ENCODE peak calls at places on chromosome X, in ten cellular contexts. H, A, Q, U, G, R, F, N, O and D are unnamed samples.

GRCh38 chrX:81195712-81196111 is 6.0 kb downstream of the HMGN5 start:
- DNase-seq in H (no peak), A (peak), Q (peak), U (no peak), G (peak), R (peak), F (no peak), N (no peak), O (no peak), D (no peak)

GRCh38 chrX:152814048-152814447 is 16.5 kb downstream of the CETN2 start:
- DNase-seq in H (no peak), A (peak), Q (no peak), U (no peak), G (no peak), R (no peak), F (no peak), N (no peak), O (no peak), D (no peak)

GRCh38 chrX:103614999-103615398 is 7.2 kb downstream of the TCEAL3 start:
- DNase-seq in H (no peak), A (no peak), Q (no peak), U (no peak), G (no peak), R (no peak), F (no peak), N (no peak), O (no peak), D (no peak)

GRCh38 chrX:151902813-151903591 is 9.7 kb upstream of the MAGEA4 start:
- DNase-seq in H (no peak), A (peak), Q (no peak), U (no peak), G (no peak), R (peak), F (no peak), N (peak), O (peak), D (peak)

GRCh38 chrX:103730746-103731508 is 20.2 kb downstream of the TMEM31 start:
- DNase-seq in H (no peak), A (peak), Q (no peak), U (no peak), G (no peak), R (no peak), F (no peak), N (no peak), O (no peak), D (no peak)

GRCh38 chrX:8805974-8806373 is 4.8 kb upstream of the FAM9A start:
- DNase-seq in H (no peak), A (no peak), Q (no peak), U (no peak), G (no peak), R (no peak), F (no peak), N (no peak), O (no peak), D (no peak)

GRCh38 chrX:155766321-155766720 is 114.8 kb upstream of the VAMP7 start:
- DNase-seq in H (no peak), A (no peak), Q (no peak), U (no peak), G (no peak), R (no peak), F (no peak), N (no peak), O (no peak), D (no peak)

GRCh38 chrX:153885968-153886903 is at the start of gene L1CAM:
- DNase-seq in H (no peak), A (no peak), Q (no peak), U (no peak), G (no peak), R (no peak), F (no peak), N (no peak), O (no peak), D (no peak)

GRCh38 chrX:23515028-23515427 is 152.3 kb upstream of the PRDX4 start:
- DNase-seq in H (no peak), A (no peak), Q (no peak), U (no peak), G (no peak), R (no peak), F (no peak), N (no peak), O (no peak), D (no peak)

GRCh38 chrX:40867352-40867751 is 132.0 kb upstream of the MED14 start:
- DNase-seq in H (no peak), A (peak), Q (no peak), U (no peak), G (no peak), R (no peak), F (no peak), N (peak), O (no peak), D (no peak)

GRCh38 chrX:6505960-6506359 is 29.0 kb downstream of the VCX3A start:
- DNase-seq in H (no peak), A (no peak), Q (no peak), U (no peak), G (no peak), R (no peak), F (no peak), N (no peak), O (no peak), D (no peak)

GRCh38 chrX:153539171-153539978 is 21.9 kb downstream of the ATP2B3 start:
- DNase-seq in H (peak), A (peak), Q (peak), U (peak), G (peak), R (peak), F (no peak), N (no peak), O (peak), D (peak)

GRCh38 chrX:16160729-16161128 is 6.6 kb upstream of the MAGEB17 start:
- DNase-seq in H (no peak), A (peak), Q (no peak), U (no peak), G (no peak), R (no peak), F (no peak), N (no peak), O (no peak), D (no peak)

GRCh38 chrX:134880866-134881265 is 109.9 kb upstream of the SMIM10 start:
- DNase-seq in H (no peak), A (no peak), Q (no peak), U (no peak), G (no peak), R (no peak), F (no peak), N (no peak), O (no peak), D (no peak)

GRCh38 chrX:152276277-152276676 is 137.9 kb upstream of the MAGEA10 start:
- DNase-seq in H (no peak), A (no peak), Q (no peak), U (no peak), G (no peak), R (no peak), F (no peak), N (no peak), O (no peak), D (no peak)

GRCh38 chrX:20412871-20413486 is 146.3 kb upstream of the RPS6KA3 start:
- DNase-seq in H (no peak), A (no peak), Q (peak), U (no peak), G (peak), R (peak), F (no peak), N (no peak), O (no peak), D (peak)

GRCh38 chrX:103586314-103586646 is 965 bp downstream of the TCEAL4 start:
- DNase-seq in H (no peak), A (no peak), Q (peak), U (no peak), G (no peak), R (no peak), F (no peak), N (no peak), O (no peak), D (no peak)

GRCh38 chrX:13398839-13399238 is 79.0 kb upstream of the ATXN3L start:
- DNase-seq in H (no peak), A (no peak), Q (no peak), U (no peak), G (no peak), R (no peak), F (no peak), N (no peak), O (no peak), D (no peak)

GRCh38 chrX:13401724-13402123 is 81.9 kb upstream of the ATXN3L start:
- DNase-seq in H (no peak), A (no peak), Q (no peak), U (no peak), G (no peak), R (no peak), F (no peak), N (no peak), O (no peak), D (no peak)

GRCh38 chrX:13398073-13398823 is 78.4 kb upstream of the ATXN3L start:
- DNase-seq in H (no peak), A (peak), Q (peak), U (no peak), G (peak), R (peak), F (no peak), N (peak), O (peak), D (no peak)

DNA sequence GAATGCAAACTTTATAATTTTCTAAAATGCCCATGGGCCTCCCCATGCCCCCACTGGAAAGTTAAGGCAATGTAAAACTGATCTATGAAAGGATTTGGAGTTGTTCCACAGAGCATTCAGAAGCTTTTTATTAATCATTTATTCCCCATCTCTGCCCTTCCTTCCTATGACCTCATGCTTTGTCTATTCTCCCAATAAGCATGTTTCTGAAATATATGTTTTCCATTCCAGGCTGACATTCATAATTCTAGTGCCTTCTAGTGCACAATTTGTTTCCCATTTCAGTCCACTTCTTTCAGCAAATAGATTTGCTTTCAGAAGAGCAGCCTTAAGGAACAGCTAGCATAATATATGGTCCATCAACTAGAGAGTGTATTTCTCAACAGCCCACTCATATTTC is 77.0 kb upstream of the ATXN3L start:
- DNase-seq in H (no peak), A (peak), Q (no peak), U (no peak), G (no peak), R (no peak), F (no peak), N (no peak), O (no peak), D (no peak)
- TF ChIP-seq POLR2AphosphoS5 in H (no peak), A (peak), Q (no peak), U (no peak), G (no peak), R (no peak), F (no peak), N (no peak), O (no peak), D (no peak)

GRCh38 chrX:49878834-49879655 is at the start of gene USP27X:
- DNase-seq in H (peak), A (peak), Q (peak), U (peak), G (peak), R (peak), F (peak), N (peak), O (peak), D (peak)
- TF ChIP-seq POLR2A in H (no peak), A (no peak), Q (no peak), U (no peak), G (peak), R (peak), F (peak), N (peak), O (peak), D (no peak)

GRCh38 chrX:119503484-119503861 is 35.2 kb downstream of the SLC25A5 start:
- DNase-seq in H (no peak), A (peak), Q (peak), U (no peak), G (peak), R (peak), F (no peak), N (peak), O (peak), D (no peak)
- TF ChIP-seq POLR2AphosphoS5 in H (no peak), A (peak), Q (no peak), U (no peak), G (no peak), R (no peak), F (no peak), N (no peak), O (no peak), D (no peak)

GRCh38 chrX:18886344-18887161 is 97.4 kb downstream of the PHKA2 start:
- DNase-seq in H (peak), A (peak), Q (peak), U (peak), G (peak), R (peak), F (peak), N (peak), O (peak), D (peak)
- TF ChIP-seq POLR2A in H (peak), A (no peak), Q (no peak), U (no peak), G (peak), R (peak), F (peak), N (no peak), O (no peak), D (no peak)

DNA sequence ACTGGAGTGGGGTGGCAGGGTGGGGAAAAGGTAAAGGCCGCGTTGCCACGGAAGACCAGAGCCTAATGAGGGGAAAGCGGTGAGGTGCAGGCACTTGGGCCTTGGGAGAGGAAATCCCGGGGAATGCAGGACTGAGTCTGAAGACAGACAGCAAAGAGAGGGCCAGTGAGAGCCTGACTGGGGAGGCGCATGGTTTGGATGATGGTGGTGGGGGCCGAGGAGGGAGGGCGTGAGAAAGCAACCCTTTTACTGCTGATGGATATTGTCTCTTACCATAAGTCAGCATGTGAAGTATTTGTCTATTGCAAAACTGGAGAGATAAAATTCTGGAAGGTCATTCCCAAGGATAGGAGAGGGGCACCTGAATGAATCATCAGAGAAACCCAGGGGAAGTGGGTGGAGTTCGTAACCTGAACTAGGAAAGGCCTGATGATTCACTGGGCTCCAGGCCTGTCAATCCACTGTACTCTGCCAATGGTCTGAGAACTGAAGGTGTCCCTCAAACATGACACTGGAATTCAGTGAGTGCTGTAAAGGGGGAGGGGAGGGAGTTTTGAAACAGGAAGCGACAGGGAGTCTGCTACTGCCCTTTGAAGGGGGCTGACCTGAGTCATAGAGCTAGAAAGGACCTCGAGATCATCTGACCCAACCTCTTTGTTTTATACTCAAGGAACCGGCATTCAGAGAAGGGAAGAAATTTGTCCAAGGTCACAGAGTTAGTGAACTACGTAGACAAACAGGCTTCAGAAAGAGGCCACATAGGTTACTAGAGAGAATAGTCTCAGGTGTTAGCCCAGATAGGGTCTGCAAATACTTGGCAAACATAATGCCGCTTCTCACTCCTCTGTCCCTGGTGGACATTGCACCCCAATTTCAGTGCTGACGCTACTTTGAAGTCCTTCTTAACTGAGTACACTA is 52.2 kb downstream of the NALF2 start:
- DNase-seq in H (no peak), A (no peak), Q (no peak), U (no peak), G (peak), R (no peak), F (no peak), N (no peak), O (no peak), D (no peak)
- TF ChIP-seq POLR2AphosphoS5 in H (no peak), A (no peak), Q (no peak), U (no peak), G (no peak), R (no peak), F (no peak), N (no peak), O (no peak), D (no peak)

GRCh38 chrX:2423293-2423692 is 77.5 kb downstream of the DHRSX start:
- DNase-seq in H (no peak), A (no peak), Q (no peak), U (peak), G (no peak), R (no peak), F (no peak), N (no peak), O (no peak), D (no peak)

GRCh38 chrX:2426289-2426882 is 74.4 kb downstream of the DHRSX start:
- DNase-seq in H (no peak), A (no peak), Q (no peak), U (no peak), G (no peak), R (no peak), F (no peak), N (no peak), O (no peak), D (no peak)

GRCh38 chrX:2425281-2426071 is 75.3 kb downstream of the DHRSX start:
- DNase-seq in H (no peak), A (no peak), Q (no peak), U (peak), G (no peak), R (no peak), F (no peak), N (no peak), O (no peak), D (no peak)

GRCh38 chrX:2424317-2424716 is 76.5 kb downstream of the DHRSX start:
- DNase-seq in H (no peak), A (no peak), Q (no peak), U (no peak), G (no peak), R (no peak), F (no peak), N (no peak), O (no peak), D (no peak)

DNA sequence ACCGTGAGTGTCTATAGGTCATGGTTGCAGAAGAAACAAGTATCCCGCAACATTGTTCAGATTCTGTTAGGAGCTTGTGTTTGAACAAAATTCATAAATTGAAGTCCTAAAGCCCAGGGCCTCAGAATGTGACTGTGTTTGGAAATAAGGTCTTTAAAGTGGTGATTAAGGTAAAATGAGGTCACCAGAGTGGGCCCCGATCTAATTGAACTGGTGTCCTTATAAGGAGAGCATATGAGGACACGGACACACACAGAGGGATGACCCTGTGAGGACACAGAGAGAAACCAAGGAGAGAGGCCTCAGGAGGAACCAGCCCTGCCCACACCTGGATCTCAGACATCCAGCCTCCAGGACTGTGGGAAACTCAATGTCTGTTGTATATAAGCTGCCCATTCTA is 76.9 kb downstream of the DHRSX start:
- DNase-seq in H (no peak), A (no peak), Q (no peak), U (peak), G (no peak), R (no peak), F (no peak), N (no peak), O (no peak), D (no peak)
- TF ChIP-seq POLR2A in H (no peak), A (no peak), Q (no peak), U (no peak), G (no peak), R (no peak), F (no peak), N (no peak), O (no peak), D (no peak)